ENCODE peak calls at places on chromosomes 3 and 15, in nine cellular contexts. One of them, this sample, is unnamed.

GRCh38 chr3:13028010-13028821 is 45.0 kb downstream of the IQSEC1 start:
- DNase-seq in NCI-H510A treated with DMSO at 0.1 percent for 48 hours: no peak
- DNase-seq in brain pericyte: no peak
- DNase-seq in NCI-H774: no peak
- DNase-seq in activated naive CD4-positive, alpha-beta T cell treated with Interleukin-2 at 50 U/mL for 16 hours: no peak
- DNase-seq in NCI-H1092 treated with DMSO at 0.1 percent for 48 hours: no peak
- DNase-seq in ureter: no peak
- DNase-seq in fibroblast of gingiva: no peak
- DNase-seq in M059J: no peak
- DNase-seq in this sample: no peak

GRCh38 chr3:98540346-98540745 is 8.6 kb downstream of the GPR15 start:
- DNase-seq in NCI-H510A treated with DMSO at 0.1 percent for 48 hours: no peak
- DNase-seq in M059J: peak; percentile 59
- DNase-seq in NCI-H774: no peak
- DNase-seq in brain pericyte: no peak
- DNase-seq in NCI-H1092 treated with DMSO at 0.1 percent for 48 hours: no peak
- DNase-seq in ureter: no peak
- DNase-seq in activated naive CD4-positive, alpha-beta T cell treated with Interleukin-2 at 50 U/mL for 16 hours: no peak
- DNase-seq in fibroblast of gingiva: no peak
- DNase-seq in this sample: no peak

GRCh38 chr3:4432233-4432632 is 34.8 kb downstream of the SUMF1 start:
- DNase-seq in fibroblast of gingiva: no peak
- DNase-seq in NCI-H774: no peak
- DNase-seq in NCI-H510A treated with DMSO at 0.1 percent for 48 hours: no peak
- DNase-seq in NCI-H1092 treated with DMSO at 0.1 percent for 48 hours: no peak
- DNase-seq in brain pericyte: no peak
- DNase-seq in activated naive CD4-positive, alpha-beta T cell treated with Interleukin-2 at 50 U/mL for 16 hours: no peak
- DNase-seq in M059J: no peak
- DNase-seq in ureter: no peak
- DNase-seq in this sample: no peak

GRCh38 chr3:73502609-73503560 is 121.9 kb downstream of the PDZRN3 start:
- DNase-seq in activated naive CD4-positive, alpha-beta T cell treated with Interleukin-2 at 50 U/mL for 16 hours: peak; percentile 31
- DNase-seq in NCI-H510A treated with DMSO at 0.1 percent for 48 hours: peak; percentile 64
- DNase-seq in brain pericyte: peak; percentile 26
- DNase-seq in NCI-H1092 treated with DMSO at 0.1 percent for 48 hours: peak; percentile 74
- DNase-seq in M059J: peak; percentile 37
- DNase-seq in NCI-H774: peak; percentile 39
- DNase-seq in fibroblast of gingiva: peak; percentile 86
- DNase-seq in ureter: peak; percentile 64
- DNase-seq in this sample: peak; percentile 71

GRCh38 chr3:85574306-85574705 is 615.5 kb downstream of the CADM2 start:
- DNase-seq in ureter: no peak
- DNase-seq in M059J: no peak
- DNase-seq in brain pericyte: no peak
- DNase-seq in fibroblast of gingiva: peak; percentile 24
- DNase-seq in NCI-H1092 treated with DMSO at 0.1 percent for 48 hours: no peak
- DNase-seq in NCI-H774: no peak
- DNase-seq in NCI-H510A treated with DMSO at 0.1 percent for 48 hours: no peak
- DNase-seq in activated naive CD4-positive, alpha-beta T cell treated with Interleukin-2 at 50 U/mL for 16 hours: no peak
- DNase-seq in this sample: no peak

GRCh38 chr3:31285808-31286486 is 246.8 kb upstream of the STT3B start:
- DNase-seq in M059J: no peak
- DNase-seq in NCI-H1092 treated with DMSO at 0.1 percent for 48 hours: no peak
- DNase-seq in NCI-H510A treated with DMSO at 0.1 percent for 48 hours: no peak
- DNase-seq in fibroblast of gingiva: no peak
- DNase-seq in NCI-H774: no peak
- DNase-seq in activated naive CD4-positive, alpha-beta T cell treated with Interleukin-2 at 50 U/mL for 16 hours: no peak
- DNase-seq in ureter: no peak
- DNase-seq in brain pericyte: no peak
- DNase-seq in this sample: no peak

GRCh38 chr3:133643611-133644010 is 18.1 kb downstream of the TOPBP1 start:
- DNase-seq in NCI-H510A treated with DMSO at 0.1 percent for 48 hours: no peak
- DNase-seq in NCI-H1092 treated with DMSO at 0.1 percent for 48 hours: no peak
- DNase-seq in NCI-H774: no peak
- DNase-seq in activated naive CD4-positive, alpha-beta T cell treated with Interleukin-2 at 50 U/mL for 16 hours: no peak
- DNase-seq in M059J: no peak
- DNase-seq in brain pericyte: no peak
- DNase-seq in ureter: no peak
- DNase-seq in fibroblast of gingiva: no peak
- DNase-seq in this sample: no peak

GRCh38 chr15:23420806-23421575 is 26.1 kb downstream of the GOLGA6L2 start:
- DNase-seq in M059J: peak; percentile 10
- DNase-seq in brain pericyte: no peak
- DNase-seq in NCI-H774: no peak
- DNase-seq in NCI-H510A treated with DMSO at 0.1 percent for 48 hours: no peak
- DNase-seq in ureter: no peak
- DNase-seq in fibroblast of gingiva: no peak
- DNase-seq in NCI-H1092 treated with DMSO at 0.1 percent for 48 hours: no peak
- DNase-seq in activated naive CD4-positive, alpha-beta T cell treated with Interleukin-2 at 50 U/mL for 16 hours: no peak
- DNase-seq in this sample: no peak

GRCh38 chr3:194328080-194328571 is 23.0 kb downstream of the CPN2 start:
- DNase-seq in NCI-H1092 treated with DMSO at 0.1 percent for 48 hours: no peak
- DNase-seq in NCI-H774: no peak
- DNase-seq in M059J: peak; percentile 90
- DNase-seq in activated naive CD4-positive, alpha-beta T cell treated with Interleukin-2 at 50 U/mL for 16 hours: no peak
- DNase-seq in brain pericyte: no peak
- DNase-seq in ureter: no peak
- DNase-seq in NCI-H510A treated with DMSO at 0.1 percent for 48 hours: no peak
- DNase-seq in fibroblast of gingiva: peak; percentile 37
- DNase-seq in this sample: no peak

GRCh38 chr15:91224750-91225380 is 124.8 kb downstream of the SV2B start:
- DNase-seq in NCI-H510A treated with DMSO at 0.1 percent for 48 hours: peak; percentile 57
- DNase-seq in NCI-H774: peak; percentile 47
- DNase-seq in activated naive CD4-positive, alpha-beta T cell treated with Interleukin-2 at 50 U/mL for 16 hours: no peak
- DNase-seq in fibroblast of gingiva: peak; percentile 4
- DNase-seq in ureter: no peak
- DNase-seq in brain pericyte: no peak
- DNase-seq in NCI-H1092 treated with DMSO at 0.1 percent for 48 hours: peak; percentile 70
- DNase-seq in M059J: peak; percentile 13
- DNase-seq in this sample: peak; percentile 29

GRCh38 chr3:42149537-42150426 is 58.6 kb downstream of the TRAK1 start:
- DNase-seq in NCI-H774: no peak
- DNase-seq in activated naive CD4-positive, alpha-beta T cell treated with Interleukin-2 at 50 U/mL for 16 hours: no peak
- DNase-seq in brain pericyte: no peak
- DNase-seq in M059J: no peak
- DNase-seq in fibroblast of gingiva: no peak
- DNase-seq in NCI-H1092 treated with DMSO at 0.1 percent for 48 hours: no peak
- DNase-seq in ureter: peak; percentile 84
- DNase-seq in NCI-H510A treated with DMSO at 0.1 percent for 48 hours: no peak
- DNase-seq in this sample: no peak